ENCODE peak calls at places on chromosomes 12 and 14, in eight cellular contexts. J is WERI-Rb-1; C is uterus; Y is cardiac muscle cell; E is CD8-positive, alpha-beta T cell; B is heart right ventricle; X is heart left ventricle; H is upper lobe of right lung. V is an unnamed sample.

GRCh38 chr12:109951751-109952150 is 44.4 kb downstream of the GIT2 start:
- DNase-seq in B (peak), J (no peak), C (peak), Y (peak), H (no peak), X (peak), E (no peak), V (no peak)

GRCh38 chr14:94771191-94771905 is 1.4 kb upstream of the GSC start:
- DNase-seq in C (no peak), E (no peak), B (no peak), H (no peak), J (peak), X (no peak), Y (no peak), V (no peak)

GRCh38 chr14:21768116-21768874 is 94.7 kb upstream of the OR4E1 start:
- DNase-seq in H (no peak), E (no peak), J (no peak), Y (peak), X (no peak), C (no peak), B (no peak), V (no peak)

GRCh38 chr14:71675126-71675901 is 256.9 kb upstream of the RGS6 start:
- DNase-seq in E (no peak), X (no peak), Y (no peak), B (no peak), C (no peak), J (no peak), H (no peak), V (no peak)

GRCh38 chr12:103915306-103915705 is 14.9 kb upstream of the HSP90B1 start:
- DNase-seq in E (no peak), J (no peak), C (no peak), H (no peak), Y (peak), X (no peak), B (no peak), V (no peak)

GRCh38 chr12:20527396-20528154 is 159.2 kb downstream of the PDE3A start:
- DNase-seq in X (no peak), Y (peak), H (no peak), C (no peak), E (no peak), J (no peak), B (no peak), V (no peak)

GRCh38 chr12:41965996-41966395 is 178.7 kb downstream of the GXYLT1 start:
- DNase-seq in X (no peak), Y (no peak), C (no peak), E (no peak), B (peak), J (no peak), H (no peak), V (no peak)

GRCh38 chr12:100249936-100250335 is 16.9 kb downstream of the DEPDC4 start:
- DNase-seq in H (no peak), E (no peak), X (no peak), J (no peak), Y (no peak), B (no peak), C (no peak), V (no peak)

GRCh38 chr12:78864483-78865296 is at the start of gene SYT1:
- DNase-seq in X (no peak), B (no peak), C (peak), H (peak), E (no peak), Y (peak), J (peak), V (no peak)

GRCh38 chr12:25186788-25187397 is 8.1 kb downstream of the DNAI7 start:
- DNase-seq in B (no peak), Y (no peak), E (no peak), H (no peak), J (no peak), C (no peak), X (no peak), V (no peak)

GRCh38 chr14:100617715-100618693 is 30.8 kb upstream of the BEGAIN start:
- DNase-seq in Y (peak), E (no peak), H (peak), B (no peak), J (no peak), C (peak), X (no peak), V (no peak)

GRCh38 chr14:91185721-91186120 is 58.8 kb downstream of the GPR68 start:
- DNase-seq in Y (no peak), X (no peak), H (no peak), C (no peak), B (no peak), J (no peak), E (no peak), V (no peak)

GRCh38 chr14:61326847-61327246 is 5.5 kb downstream of the PRKCH start:
- DNase-seq in J (no peak), C (peak), E (no peak), Y (peak), X (peak), B (peak), H (peak), V (no peak)

GRCh38 chr12:52156757-52157565 is 34.9 kb downstream of the KRT80 start:
- DNase-seq in C (peak), E (peak), X (peak), H (peak), J (peak), Y (peak), B (peak), V (no peak)

GRCh38 chr12:93002278-93003054 is 73.4 kb upstream of the EEA1 start:
- DNase-seq in H (no peak), B (peak), Y (peak), J (no peak), C (no peak), E (no peak), X (no peak), V (no peak)

GRCh38 chr14:91980157-91980556 is 32.7 kb upstream of the FBLN5 start:
- DNase-seq in J (no peak), H (no peak), B (no peak), X (no peak), E (no peak), Y (peak), C (no peak), V (no peak)

GRCh38 chr12:27814851-27815591 is 35.0 kb upstream of the MANSC4 start:
- DNase-seq in C (no peak), J (no peak), X (no peak), H (no peak), B (no peak), E (no peak), Y (peak), V (no peak)

GRCh38 chr14:81222694-81223093 is 1.9 kb upstream of the GTF2A1 start:
- DNase-seq in J (no peak), X (no peak), B (no peak), C (no peak), H (no peak), E (no peak), Y (no peak), V (no peak)

GRCh38 chr14:34129927-34130552 is 179.2 kb upstream of the EGLN3 start:
- DNase-seq in E (no peak), H (no peak), J (no peak), B (no peak), Y (no peak), X (no peak), C (no peak), V (no peak)

GRCh38 chr14:99055019-99055418 is 217.0 kb downstream of the BCL11B start:
- DNase-seq in H (no peak), B (no peak), J (no peak), X (no peak), Y (no peak), E (no peak), C (no peak), V (peak)

GRCh38 chr12:15194947-15195346 is 26.3 kb downstream of the RERG start:
- DNase-seq in X (no peak), C (no peak), J (no peak), E (no peak), B (no peak), Y (no peak), H (no peak), V (no peak)

GRCh38 chr14:21192875-21193535 is 37.1 kb upstream of the OR5AU1 start:
- DNase-seq in E (no peak), B (no peak), J (no peak), Y (no peak), H (no peak), C (no peak), X (no peak), V (no peak)

GRCh38 chr12:132545955-132546354 is 56.0 kb downstream of the FBRSL1 start:
- DNase-seq in H (no peak), Y (no peak), J (no peak), X (no peak), B (no peak), C (no peak), E (no peak), V (no peak)

GRCh38 chr14:91186515-91187066 is 57.9 kb downstream of the GPR68 start:
- DNase-seq in E (no peak), B (no peak), Y (no peak), C (no peak), H (no peak), X (no peak), J (no peak), V (no peak)

GRCh38 chr14:74514471-74514932 is 20.9 kb downstream of the ISCA2 start:
- DNase-seq in Y (peak), H (peak), B (no peak), X (no peak), E (no peak), C (no peak), J (no peak), V (no peak)

GRCh38 chr14:33401326-33401725 is 462.6 kb downstream of the NPAS3 start:
- DNase-seq in E (no peak), Y (no peak), B (no peak), J (no peak), C (no peak), X (no peak), H (no peak), V (no peak)

GRCh38 chr12:89537389-89537788 is 11.5 kb upstream of the POC1B start:
- DNase-seq in B (no peak), Y (no peak), J (no peak), X (no peak), H (no peak), C (no peak), E (no peak), V (no peak)

GRCh38 chr12:107844312-107844921 is 69.9 kb downstream of the ASCL4 start:
- DNase-seq in Y (no peak), E (no peak), C (no peak), X (no peak), H (no peak), B (no peak), J (peak), V (no peak)

GRCh38 chr12:34207858-34208257 is 185.6 kb downstream of the ALG10 start:
- DNase-seq in B (no peak), E (no peak), H (no peak), X (no peak), J (no peak), C (no peak), Y (no peak), V (no peak)

DNA sequence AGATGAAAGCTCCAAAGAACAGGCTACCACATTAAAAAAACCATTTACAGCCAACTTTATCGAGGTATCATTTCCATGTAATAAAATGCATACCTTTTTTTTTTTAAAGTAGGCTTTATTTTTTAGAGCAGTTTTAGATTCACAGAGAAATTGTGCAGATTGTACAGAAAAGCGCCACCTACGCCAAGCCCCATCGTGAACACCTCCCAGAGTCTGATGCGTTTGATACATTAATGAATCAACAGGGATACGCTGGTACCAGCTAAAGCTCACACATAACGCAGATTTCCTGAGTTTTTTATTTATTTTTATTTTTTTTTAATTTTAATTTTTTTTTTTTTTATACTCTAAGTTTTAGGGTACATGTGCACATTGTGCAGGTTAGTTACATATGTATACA is 129.9 kb downstream of the KIF26A start:
- DNase-seq in Y (no peak), H (no peak), X (no peak), B (no peak), C (no peak), E (no peak), J (no peak), V (no peak)
- H3K4me3 ChIP-seq in Y (no peak), H (no peak), X (no peak), B (no peak), C (no peak), E (no peak), J (no peak), V (no peak)

DNA sequence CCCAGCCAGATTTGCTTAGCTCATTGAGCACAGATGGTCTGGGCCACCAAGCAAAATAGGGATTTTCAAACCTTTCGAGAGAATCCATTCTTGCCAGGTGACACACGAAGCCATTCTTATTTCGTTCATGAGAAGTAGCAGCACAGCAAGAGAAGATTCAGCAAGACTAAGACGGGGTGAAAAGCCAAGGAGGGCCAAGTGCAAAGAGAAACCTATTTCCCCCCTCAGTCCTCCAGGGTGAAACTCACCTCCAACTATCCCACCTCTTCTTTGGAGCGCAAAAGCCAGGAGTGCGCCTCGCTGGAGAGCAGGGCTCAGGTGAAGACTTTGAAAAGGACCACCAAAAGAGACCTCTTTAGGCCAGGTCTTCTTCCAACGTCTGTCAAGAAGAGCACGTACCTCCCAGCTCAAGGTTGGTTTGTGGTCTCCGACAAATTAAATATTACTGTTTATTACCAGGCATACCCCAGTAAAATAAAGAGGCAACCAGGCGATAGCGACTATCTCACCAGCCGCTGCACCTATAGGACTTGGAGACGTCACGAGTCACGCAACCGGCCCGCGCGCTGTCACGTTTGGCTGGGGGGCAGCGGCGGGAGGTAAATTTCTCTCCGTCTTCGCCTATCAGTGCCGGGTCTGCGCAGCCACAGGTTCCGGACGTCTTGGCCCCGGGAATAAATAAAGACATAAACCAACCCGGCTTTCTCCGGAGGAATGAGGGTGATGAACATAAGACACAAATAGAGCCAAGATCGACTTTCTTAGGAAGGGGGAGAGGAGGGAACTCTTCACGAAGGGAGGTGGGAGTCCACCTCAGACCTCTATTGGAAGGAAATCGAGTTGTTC is 1.8 kb upstream of the TBX5 start:
- DNase-seq in J (no peak), Y (peak), H (no peak), E (no peak), C (no peak), B (no peak), X (no peak), V (no peak)
- H3K4me3 ChIP-seq in J (no peak), Y (peak), H (peak), E (no peak), C (no peak), B (peak), X (peak), V (no peak)

DNA sequence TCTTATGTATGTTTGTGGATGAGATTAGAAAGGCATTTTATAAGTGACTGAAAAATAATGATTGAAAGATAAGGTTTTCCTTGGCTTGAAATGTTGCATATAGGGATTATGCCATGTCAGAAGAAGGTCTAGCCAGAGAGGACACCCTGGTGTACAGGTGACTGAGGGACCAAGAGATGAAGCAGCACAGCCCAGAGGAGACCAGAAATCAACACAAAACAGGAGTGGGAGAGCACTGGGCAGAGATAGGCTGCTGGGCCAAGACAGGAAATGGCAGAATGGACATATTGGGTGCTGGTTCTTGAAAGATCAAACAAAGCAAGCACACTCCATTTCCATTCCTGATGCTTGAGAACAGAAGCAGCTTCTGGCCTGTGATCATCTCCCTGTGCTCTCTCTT is 24.4 kb upstream of the FRMD6 start:
- DNase-seq in X (no peak), Y (no peak), J (no peak), H (no peak), C (no peak), E (no peak), B (no peak), V (no peak)
- H3K4me3 ChIP-seq in X (no peak), Y (no peak), J (no peak), H (no peak), C (no peak), E (no peak), B (no peak), V (no peak)

GRCh38 chr14:24187538-24187915 is 1.1 kb downstream of the IPO4 start:
- DNase-seq in J (no peak), E (no peak), H (peak), B (no peak), X (no peak), Y (no peak), C (no peak), V (peak)

GRCh38 chr14:24188251-24189058 is at the start of gene IPO4:
- DNase-seq in C (peak), J (peak), Y (peak), H (peak), E (peak), X (peak), B (peak), V (peak)

GRCh38 chr14:24190416-24190815 is 1.8 kb upstream of the IPO4 start:
- DNase-seq in C (no peak), X (no peak), Y (no peak), H (no peak), J (no peak), E (no peak), B (no peak), V (no peak)

GRCh38 chr14:24189059-24189375 is 401 bp upstream of the IPO4 start:
- DNase-seq in H (no peak), E (no peak), Y (no peak), J (no peak), X (no peak), B (no peak), C (no peak), V (no peak)

DNA sequence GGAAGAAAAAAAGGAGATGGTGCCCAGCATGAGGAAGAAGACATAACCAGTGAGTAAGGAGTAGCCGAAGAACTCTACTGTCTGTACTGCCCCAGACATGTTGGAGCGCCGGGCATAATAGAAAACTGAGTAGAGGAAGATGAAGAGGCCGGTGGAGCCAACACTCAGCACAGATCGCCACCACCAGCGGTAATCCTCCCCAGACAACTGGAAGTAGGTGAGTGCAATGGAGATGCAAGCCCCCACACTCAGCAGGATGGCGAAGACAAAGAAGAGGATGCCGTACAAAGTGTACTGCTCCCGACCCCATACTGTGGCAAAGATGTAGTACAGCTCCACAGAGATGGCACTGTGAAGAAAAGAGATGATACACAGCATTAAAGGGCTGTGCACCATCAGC is 844 bp upstream of the IPO4 start:
- DNase-seq in E (no peak), B (no peak), C (no peak), J (no peak), Y (no peak), H (no peak), X (no peak), V (no peak)
- H3K4me3 ChIP-seq in E (no peak), B (no peak), C (no peak), J (no peak), Y (no peak), H (no peak), X (no peak), V (no peak)

GRCh38 chr12:122643207-122643805 is 59.9 kb downstream of the HCAR2 start:
- DNase-seq in C (no peak), E (no peak), H (no peak), B (no peak), Y (peak), J (no peak), X (no peak), V (no peak)

GRCh38 chr12:122641976-122642375 is 61.2 kb downstream of the HCAR2 start:
- DNase-seq in Y (peak), H (no peak), J (no peak), E (no peak), X (no peak), B (no peak), C (no peak), V (no peak)

GRCh38 chr12:122651520-122652224 is 51.5 kb downstream of the HCAR2 start:
- DNase-seq in B (no peak), C (no peak), H (no peak), X (no peak), E (no peak), Y (no peak), J (no peak), V (no peak)

DNA sequence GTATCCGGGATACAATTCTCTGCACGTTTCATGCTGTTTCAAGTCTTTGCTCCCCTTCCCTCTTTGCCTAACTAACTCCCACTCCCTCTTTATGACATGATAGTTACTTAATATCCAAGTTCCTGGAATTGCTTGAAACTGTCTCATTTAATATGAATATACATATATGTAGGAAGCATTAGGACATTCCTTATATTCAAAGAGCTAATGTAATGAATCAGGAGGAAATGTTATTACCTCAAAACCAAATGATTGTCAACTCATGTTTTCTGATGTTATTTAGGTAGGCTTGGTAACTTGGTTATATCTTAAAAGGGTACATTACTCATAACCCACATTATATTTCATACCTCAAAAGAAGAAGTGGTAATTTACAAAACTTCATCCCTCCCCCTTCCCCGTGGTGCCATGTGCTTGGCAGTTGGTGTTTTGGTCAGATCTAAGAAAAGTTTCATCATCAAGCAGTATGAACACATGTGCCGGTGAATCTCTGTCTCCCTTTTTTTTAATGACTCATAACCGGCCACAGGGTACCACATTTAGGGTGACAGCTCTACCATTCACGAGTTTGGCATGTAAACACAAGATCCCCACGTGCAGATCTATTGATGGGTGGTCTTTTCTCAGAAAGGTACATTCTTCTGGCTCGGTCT is 56.5 kb downstream of the HCAR2 start:
- DNase-seq in E (peak), X (no peak), H (no peak), B (no peak), J (no peak), Y (peak), C (no peak), V (no peak)
- H3K4me3 ChIP-seq in E (no peak), X (no peak), H (no peak), B (no peak), J (no peak), Y (no peak), C (no peak), V (no peak)